ENCODE peak calls at places on chromosomes 16 and 17, in four cellular contexts. O, H, F and P are unnamed samples.

GRCh38 chr17:47611372-47612350 is 38.1 kb upstream of the KPNB1 start:
- DNase-seq in O (no peak), H (no peak), F (no peak), P (no peak)

GRCh38 chr16:58027341-58028167 is 2.0 kb downstream of the MMP15 start:
- DNase-seq in O (peak; percentile 74), H (peak; percentile 37), F (peak; percentile 66), P (peak; percentile 55)

GRCh38 chr17:6077746-6078145 is 7.6 kb downstream of the WSCD1 start:
- DNase-seq in O (no peak), H (no peak), F (no peak), P (no peak)

GRCh38 chr17:28282596-28282995 is 36.4 kb upstream of the TMEM97 start:
- DNase-seq in O (no peak), H (no peak), F (no peak), P (no peak)

GRCh38 chr16:14036869-14037268 is 34.2 kb upstream of the MRTFB start:
- DNase-seq in O (no peak), H (no peak), F (no peak), P (no peak)

GRCh38 chr17:17398188-17398927 is 78.4 kb upstream of the MED9 start:
- DNase-seq in O (no peak), H (no peak), F (no peak), P (no peak)

GRCh38 chr16:81729451-81729850 is 49.6 kb upstream of the PLCG2 start:
- DNase-seq in O (no peak), H (peak; percentile 17), F (peak; percentile 88), P (no peak)

GRCh38 chr17:49922095-49922494 is 46.9 kb upstream of the DLX4 start:
- DNase-seq in O (no peak), H (no peak), F (no peak), P (no peak)

GRCh38 chr17:80220709-80221215 is 535 bp downstream of the SLC26A11 start:
- DNase-seq in O (peak; percentile 46), H (no peak), F (no peak), P (no peak)

GRCh38 chr17:39828443-39828842 is 35.7 kb downstream of the IKZF3 start:
- DNase-seq in O (no peak), H (peak; percentile 33), F (no peak), P (no peak)

GRCh38 chr16:51682905-51683304 is 531.8 kb upstream of the SALL1 start:
- DNase-seq in O (no peak), H (no peak), F (no peak), P (no peak)

GRCh38 chr16:25124503-25124902 is 13.0 kb downstream of the LCMT1 start:
- DNase-seq in O (no peak), H (no peak), F (no peak), P (no peak)

GRCh38 chr17:56478836-56479447 is 114.6 kb upstream of the NOG start:
- DNase-seq in O (peak; percentile 25), H (peak; percentile 41), F (no peak), P (peak; percentile 11)

GRCh38 chr17:28188841-28189263 is 130.1 kb upstream of the TMEM97 start:
- DNase-seq in O (no peak), H (no peak), F (no peak), P (peak; percentile 13)

GRCh38 chr16:27470567-27471431 is 68.8 kb downstream of the IL21R start:
- DNase-seq in O (no peak), H (peak; percentile 91), F (no peak), P (peak; percentile 47)

GRCh38 chr16:58409316-58409973 is 17.2 kb downstream of the GINS3 start:
- DNase-seq in O (no peak), H (no peak), F (no peak), P (no peak)

GRCh38 chr16:4694664-4695451 is 1.5 kb downstream of the NUDT16L1 start:
- DNase-seq in O (no peak), H (no peak), F (no peak), P (no peak)

GRCh38 chr17:2718150-2718938 is 6.8 kb upstream of the CLUH start:
- DNase-seq in O (no peak), H (peak; percentile 50), F (no peak), P (no peak)

GRCh38 chr16:87411375-87412271 is 19.5 kb downstream of the MAP1LC3B start:
- DNase-seq in O (no peak), H (no peak), F (no peak), P (no peak)

GRCh38 chr17:1714488-1714979 is 4.4 kb upstream of the TLCD2 start:
- DNase-seq in O (peak; percentile 95), H (peak; percentile 97), F (peak; percentile 67), P (peak; percentile 59)

GRCh38 chr16:4599545-4599944 is 15.1 kb downstream of the UBALD1 start:
- DNase-seq in O (no peak), H (no peak), F (no peak), P (no peak)

GRCh38 chr17:45101546-45101882 is 30.8 kb downstream of the PLCD3 start:
- DNase-seq in O (no peak), H (no peak), F (no peak), P (no peak)

GRCh38 chr17:78736526-78737079 is 45.5 kb downstream of the CYTH1 start:
- DNase-seq in O (peak; percentile 89), H (no peak), F (no peak), P (peak; percentile 53)

GRCh38 chr16:35862242-35862641 is 2402.8 kb downstream of the TP53TG3F start:
- DNase-seq in O (no peak), H (no peak), F (no peak), P (no peak)

GRCh38 chr17:66790476-66791061 is 44.3 kb upstream of the CACNG5 start:
- DNase-seq in O (no peak), H (no peak), F (no peak), P (no peak)

GRCh38 chr17:55394357-55395021 is 27.1 kb downstream of the MMD start:
- DNase-seq in O (no peak), H (peak; percentile 96), F (no peak), P (no peak)

GRCh38 chr16:27721548-27722265 is 171.8 kb downstream of the KATNIP start:
- DNase-seq in O (no peak), H (peak; percentile 33), F (no peak), P (peak; percentile 22)

GRCh38 chr17:61307905-61308886 is 91.4 kb upstream of the TBX2 start:
- DNase-seq in O (peak; percentile 52), H (no peak), F (no peak), P (no peak)

GRCh38 chr16:78775161-78775561 is 675.7 kb downstream of the WWOX start:
- DNase-seq in O (no peak), H (no peak), F (no peak), P (no peak)

GRCh38 chr16:68512742-68513141 is 26.3 kb upstream of the ZFP90 start:
- DNase-seq in O (no peak), H (no peak), F (no peak), P (no peak)

GRCh38 chr16:68512183-68512582 is 26.9 kb upstream of the ZFP90 start:
- DNase-seq in O (no peak), H (no peak), F (no peak), P (no peak)

GRCh38 chr16:68508641-68509240 is 30.4 kb upstream of the ZFP90 start:
- DNase-seq in O (no peak), H (no peak), F (no peak), P (no peak)

GRCh38 chr16:68509381-68509780 is 29.7 kb upstream of the ZFP90 start:
- DNase-seq in O (no peak), H (no peak), F (no peak), P (no peak)

GRCh38 chr16:68510775-68511174 is 28.3 kb upstream of the ZFP90 start:
- DNase-seq in O (no peak), H (no peak), F (no peak), P (no peak)
- TF ChIP-seq RNF2 in O (no peak), H (no peak), F (no peak), P (no peak)

DNA sequence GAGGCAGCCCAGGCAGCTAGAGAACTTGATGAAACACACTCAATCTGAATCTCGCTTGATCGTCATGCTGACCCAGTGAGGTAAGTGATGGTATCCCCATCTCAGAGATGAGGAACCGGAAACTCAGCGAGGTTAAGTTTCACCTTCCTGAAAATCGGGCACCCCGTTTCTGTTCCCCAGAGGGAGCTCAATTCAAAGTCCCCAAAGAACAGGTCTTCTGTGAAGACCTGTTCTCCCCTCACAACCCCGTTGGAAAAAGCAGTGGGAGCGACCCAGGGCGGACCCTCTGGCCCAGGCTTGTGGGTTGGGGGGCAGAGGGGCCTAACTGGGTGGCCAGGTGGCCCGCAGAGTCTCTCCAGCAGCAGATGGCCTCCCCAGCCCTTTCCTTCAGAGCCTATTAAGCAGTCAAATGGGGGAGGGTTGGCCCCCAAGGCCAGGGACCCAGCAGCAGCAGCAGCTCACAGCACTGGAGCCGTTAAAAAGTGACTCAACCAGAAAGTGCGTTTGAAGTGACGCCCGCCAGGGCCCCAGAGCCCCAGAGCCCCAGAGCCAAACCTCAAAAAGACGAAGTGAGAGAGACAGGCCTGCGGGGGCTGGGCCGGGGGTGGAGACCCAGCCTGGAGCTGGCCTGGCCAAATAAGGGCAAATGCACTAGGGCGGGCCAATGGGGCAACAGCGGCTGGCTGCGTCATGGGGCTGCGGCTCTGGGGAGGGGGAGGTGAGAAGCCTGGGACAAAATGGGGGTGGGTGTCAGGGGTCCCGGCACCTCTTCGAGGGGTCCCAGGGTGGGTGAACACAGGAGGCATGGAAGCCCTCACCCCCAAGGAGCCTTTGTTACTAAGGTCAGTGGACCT is 9.2 kb upstream of the TSPOAP1 start:
- DNase-seq in O (no peak), H (peak; percentile 82), F (peak; percentile 44), P (peak; percentile 90)
- TF ChIP-seq RNF2 in O (no peak), H (peak; percentile 21), F (no peak), P (peak; percentile 94)

DNA sequence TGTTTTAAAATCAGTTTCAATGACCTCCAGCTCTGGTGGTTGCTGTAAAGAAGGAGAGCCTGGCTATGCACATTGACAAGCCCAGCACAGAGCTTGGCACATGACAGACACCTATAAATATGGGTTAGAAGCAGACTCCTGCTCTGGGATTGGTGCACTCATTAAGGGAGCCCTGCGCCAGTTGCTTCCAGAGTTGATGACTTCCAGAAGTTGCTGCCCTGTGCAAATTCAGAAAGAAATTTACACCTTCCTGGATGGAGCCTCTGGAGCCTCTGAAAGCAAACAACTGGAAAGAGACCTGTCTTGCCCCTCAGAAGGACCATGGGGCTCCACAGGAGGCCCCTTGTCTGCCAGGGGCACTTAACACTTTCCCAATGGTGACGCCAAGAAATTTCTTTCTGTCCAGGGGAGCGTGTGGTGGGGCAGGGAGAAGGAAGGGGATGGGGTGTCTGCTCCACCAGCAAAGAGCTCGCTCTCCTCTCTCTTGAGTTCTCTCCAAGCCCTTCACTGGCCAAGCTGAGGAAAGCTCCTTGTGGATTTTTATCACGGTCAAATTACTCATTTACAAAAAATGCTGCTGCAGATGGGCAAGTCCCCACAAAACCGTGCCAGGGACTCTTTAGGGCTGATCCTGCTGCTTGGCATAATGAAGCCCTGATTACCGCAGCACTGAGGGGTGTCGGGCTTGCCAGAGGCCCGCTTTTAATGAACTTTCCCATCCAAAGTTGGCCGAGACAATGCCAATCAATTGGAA is 583.8 kb upstream of the CDH5 start:
- DNase-seq in O (no peak), H (no peak), F (no peak), P (no peak)
- TF ChIP-seq RNF2 in O (no peak), H (no peak), F (no peak), P (no peak)

GRCh38 chr16:74709477-74709877 is 8.8 kb upstream of the MLKL start:
- DNase-seq in O (peak; percentile 81), H (peak; percentile 78), F (peak; percentile 63), P (peak; percentile 85)

GRCh38 chr16:74713325-74713724 is 12.7 kb upstream of the MLKL start:
- DNase-seq in O (no peak), H (no peak), F (no peak), P (no peak)

GRCh38 chr16:74710401-74710800 is 9.7 kb upstream of the MLKL start:
- DNase-seq in O (no peak), H (no peak), F (no peak), P (no peak)

GRCh38 chr16:74713876-74714275 is 13.2 kb upstream of the MLKL start:
- DNase-seq in O (no peak), H (no peak), F (no peak), P (no peak)

GRCh38 chr16:74711938-74712337 is 11.3 kb upstream of the MLKL start:
- DNase-seq in O (no peak), H (no peak), F (no peak), P (no peak)
- TF ChIP-seq RNF2 in O (no peak), H (no peak), F (no peak), P (no peak)

GRCh38 chr17:7221281-7222092 is 1.7 kb downstream of the ACADVL start:
- DNase-seq in O (no peak), H (no peak), F (no peak), P (no peak)
- TF ChIP-seq RNF2 in O (no peak), H (no peak), F (no peak), P (no peak)